ENCODE peak calls at places on chromosomes 4 and X, in five cellular contexts. One of them, this sample, is unnamed.

GRCh38 chrX:124217289-124218251 is 114.9 kb upstream of the TEX13D start:
- DNase-seq in A549: no peak
- DNase-seq in transverse colon: peak; percentile 37
- DNase-seq in ovary: no peak
- DNase-seq in IMR-90: no peak
- DNase-seq in this sample: peak; percentile 10

GRCh38 chrX:95505721-95506120 is 1178.9 kb upstream of the DIAPH2 start:
- DNase-seq in A549: no peak
- DNase-seq in ovary: no peak
- DNase-seq in transverse colon: no peak
- DNase-seq in IMR-90: no peak
- DNase-seq in this sample: no peak

GRCh38 chrX:10007604-10008003 is 40.4 kb downstream of the CLDN34 start:
- DNase-seq in A549: no peak
- DNase-seq in transverse colon: no peak
- DNase-seq in IMR-90: peak; percentile 73
- DNase-seq in ovary: no peak
- DNase-seq in this sample: no peak

GRCh38 chr4:21469438-21470032 is 479.0 kb downstream of the KCNIP4 start:
- DNase-seq in ovary: no peak
- DNase-seq in A549: no peak
- DNase-seq in transverse colon: no peak
- DNase-seq in IMR-90: no peak
- DNase-seq in this sample: no peak

GRCh38 chr4:26362745-26363439 is 42.1 kb downstream of the RBPJ start:
- DNase-seq in A549: no peak
- DNase-seq in IMR-90: peak; percentile 56
- DNase-seq in ovary: no peak
- DNase-seq in transverse colon: no peak
- DNase-seq in this sample: no peak

GRCh38 chrX:116185163-116185562 is 14.6 kb downstream of the AGTR2 start:
- DNase-seq in IMR-90: no peak
- DNase-seq in A549: no peak
- DNase-seq in transverse colon: no peak
- DNase-seq in ovary: no peak
- DNase-seq in this sample: no peak

GRCh38 chr4:55074386-55074785 is 51.0 kb downstream of the KDR start:
- DNase-seq in IMR-90: no peak
- DNase-seq in ovary: no peak
- DNase-seq in transverse colon: no peak
- DNase-seq in A549: no peak
- DNase-seq in this sample: no peak

GRCh38 chrX:22577181-22577580 is 304.5 kb downstream of the CBLL2 start:
- DNase-seq in A549: peak; percentile 1
- DNase-seq in IMR-90: peak; percentile 74
- DNase-seq in ovary: no peak
- DNase-seq in transverse colon: no peak
- DNase-seq in this sample: no peak

GRCh38 chrX:150362599-150363481 is at the start of gene MAMLD1:
- DNase-seq in transverse colon: peak; percentile 67
- DNase-seq in ovary: peak; percentile 76
- DNase-seq in A549: peak; percentile 82
- DNase-seq in IMR-90: peak; percentile 84
- DNase-seq in this sample: peak; percentile 56

GRCh38 chr4:105909699-105910340 is 14.5 kb downstream of the NPNT start:
- DNase-seq in A549: peak; percentile 13
- DNase-seq in transverse colon: peak; percentile 26
- DNase-seq in IMR-90: peak; percentile 5
- DNase-seq in ovary: no peak
- DNase-seq in this sample: no peak

GRCh38 chr4:20544645-20545044 is 155.6 kb upstream of the PACRGL start:
- DNase-seq in ovary: no peak
- DNase-seq in A549: peak; percentile 12
- DNase-seq in transverse colon: no peak
- DNase-seq in IMR-90: peak; percentile 71
- DNase-seq in this sample: no peak

GRCh38 chr4:40413396-40413795 is 78.3 kb downstream of the CHRNA9 start:
- DNase-seq in ovary: no peak
- DNase-seq in A549: no peak
- DNase-seq in transverse colon: no peak
- DNase-seq in IMR-90: no peak
- DNase-seq in this sample: no peak

GRCh38 chr4:94714360-94714759 is 43.4 kb upstream of the BMPR1B start:
- DNase-seq in transverse colon: no peak
- DNase-seq in IMR-90: peak; percentile 13
- DNase-seq in ovary: no peak
- DNase-seq in A549: no peak
- DNase-seq in this sample: no peak

GRCh38 chrX:108439434-108439883 is at the start of gene COL4A5:
- DNase-seq in A549: peak; percentile 95
- DNase-seq in transverse colon: peak; percentile 16
- DNase-seq in ovary: peak; percentile 49
- DNase-seq in IMR-90: peak; percentile 80
- DNase-seq in this sample: peak; percentile 24

GRCh38 chr4:22474636-22475310 is 41.1 kb downstream of the ADGRA3 start:
- DNase-seq in A549: no peak
- DNase-seq in ovary: no peak
- DNase-seq in IMR-90: peak; percentile 77
- DNase-seq in transverse colon: no peak
- DNase-seq in this sample: no peak

GRCh38 chrX:122771933-122772332 is 412.1 kb upstream of the GRIA3 start:
- DNase-seq in ovary: no peak
- DNase-seq in transverse colon: no peak
- DNase-seq in IMR-90: no peak
- DNase-seq in A549: no peak
- DNase-seq in this sample: no peak

DNA sequence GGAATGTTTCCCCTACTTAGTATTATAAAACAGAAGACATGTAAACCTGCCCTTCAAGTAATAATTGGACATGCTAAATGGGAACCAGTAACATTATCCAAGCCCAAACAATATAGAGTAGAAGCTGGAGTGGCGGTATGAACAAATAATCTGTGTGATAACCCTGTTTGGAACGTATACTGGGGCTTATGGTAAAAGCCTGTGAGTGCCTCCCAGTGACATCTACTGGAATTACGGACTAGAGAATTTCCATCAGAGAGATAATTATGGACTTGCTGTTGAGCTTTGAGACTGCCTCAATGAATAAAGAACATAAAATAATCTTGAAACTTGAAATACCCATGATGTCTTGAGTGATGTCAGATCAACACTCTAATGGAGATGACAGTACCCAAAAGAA is 406.3 kb upstream of the GRIA3 start:
- DNase-seq in ovary: no peak
- DNase-seq in IMR-90: no peak
- DNase-seq in transverse colon: no peak
- DNase-seq in A549: no peak
- DNase-seq in this sample: no peak
- TF ChIP-seq CTCF in ovary: no peak
- TF ChIP-seq CTCF in IMR-90: peak; percentile 20
- TF ChIP-seq CTCF in transverse colon: no peak
- TF ChIP-seq CTCF in A549: no peak
- TF ChIP-seq CTCF in this sample: no peak

DNA sequence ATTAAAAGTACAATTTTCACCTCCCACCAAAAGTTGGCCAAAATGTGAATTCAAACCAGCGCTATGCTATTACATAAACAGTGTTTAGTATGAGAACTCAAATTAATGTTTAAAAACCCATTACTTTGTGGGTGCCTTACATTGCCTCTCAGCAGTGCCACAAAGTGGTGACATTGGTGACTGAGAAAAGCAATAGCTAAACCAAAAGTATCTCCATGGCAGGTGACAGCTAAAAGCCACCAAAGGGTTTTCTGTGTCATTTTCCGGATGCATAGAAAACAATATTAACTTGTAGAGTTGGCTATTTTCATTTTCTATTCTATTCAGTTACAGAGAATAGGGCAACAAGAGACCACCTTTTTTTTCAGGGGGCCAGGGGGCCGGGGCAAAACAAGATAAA is 261.2 kb downstream of the MAPK10 start:
- DNase-seq in A549: no peak
- DNase-seq in IMR-90: no peak
- DNase-seq in transverse colon: no peak
- DNase-seq in ovary: no peak
- DNase-seq in this sample: no peak
- TF ChIP-seq POLR2A in A549: no peak
- TF ChIP-seq POLR2A in IMR-90: no peak
- TF ChIP-seq POLR2A in transverse colon: no peak
- TF ChIP-seq POLR2A in ovary: no peak
- TF ChIP-seq POLR2A in this sample: no peak

GRCh38 chrX:100625985-100626491 is 10.6 kb downstream of the TSPAN6 start:
- DNase-seq in IMR-90: no peak
- DNase-seq in transverse colon: no peak
- DNase-seq in ovary: no peak
- DNase-seq in A549: no peak
- DNase-seq in this sample: no peak

GRCh38 chrX:100622989-100623388 is 13.6 kb downstream of the TSPAN6 start:
- DNase-seq in IMR-90: no peak
- DNase-seq in A549: no peak
- DNase-seq in ovary: no peak
- DNase-seq in transverse colon: no peak
- DNase-seq in this sample: no peak
- TF ChIP-seq CTCF in IMR-90: no peak
- TF ChIP-seq CTCF in A549: no peak
- TF ChIP-seq CTCF in ovary: no peak
- TF ChIP-seq CTCF in transverse colon: no peak
- TF ChIP-seq CTCF in this sample: no peak

GRCh38 chrX:73943572-73943899 is 360.4 kb upstream of the ZCCHC13 start:
- DNase-seq in ovary: no peak
- DNase-seq in A549: no peak
- DNase-seq in IMR-90: no peak
- DNase-seq in transverse colon: no peak
- DNase-seq in this sample: no peak

GRCh38 chrX:73940893-73941470 is 363.0 kb upstream of the ZCCHC13 start:
- DNase-seq in ovary: no peak
- DNase-seq in transverse colon: no peak
- DNase-seq in A549: no peak
- DNase-seq in IMR-90: no peak
- DNase-seq in this sample: no peak

GRCh38 chrX:73944582-73944947 is 359.4 kb upstream of the ZCCHC13 start:
- DNase-seq in IMR-90: peak; percentile 6
- DNase-seq in A549: no peak
- DNase-seq in ovary: no peak
- DNase-seq in transverse colon: no peak
- DNase-seq in this sample: no peak

DNA sequence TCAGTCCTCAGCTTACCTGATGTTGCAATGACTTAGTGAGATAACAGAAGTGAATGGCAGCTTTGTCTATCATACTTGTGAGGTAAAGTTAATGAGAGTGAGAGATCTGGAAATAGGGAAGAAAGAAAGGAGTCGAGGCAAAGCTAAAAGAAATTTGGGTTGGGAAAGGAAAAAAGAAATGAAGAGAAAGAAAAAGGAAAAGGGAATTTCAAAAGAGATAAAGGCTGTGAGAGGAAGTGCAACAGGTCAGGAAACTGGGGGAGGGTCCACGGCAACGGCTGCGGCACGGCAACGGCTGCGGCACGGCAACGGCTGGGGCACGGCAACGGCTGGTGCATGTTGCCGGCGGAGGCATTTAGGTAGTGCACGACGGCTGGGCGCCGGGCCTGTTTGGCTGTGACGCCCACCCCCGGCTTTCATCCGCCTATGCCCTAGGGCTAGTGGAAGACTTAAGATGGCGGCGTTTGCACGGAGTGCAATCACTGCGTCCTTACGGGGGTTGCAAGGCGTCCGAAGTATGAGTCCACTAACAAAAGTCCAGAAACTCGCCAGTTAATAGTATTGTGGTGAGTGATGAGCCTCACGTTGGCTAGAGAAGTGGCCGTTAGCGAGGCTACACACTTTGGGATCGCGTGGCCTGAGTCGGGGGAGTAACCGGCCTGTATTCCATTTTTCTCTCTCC is 359.9 kb upstream of the ZCCHC13 start:
- DNase-seq in IMR-90: peak; percentile 91
- DNase-seq in A549: peak; percentile 95
- DNase-seq in ovary: peak; percentile 92
- DNase-seq in transverse colon: peak; percentile 92
- DNase-seq in this sample: peak; percentile 64
- TF ChIP-seq POLR2A in IMR-90: peak; percentile 85
- TF ChIP-seq POLR2A in A549: peak; percentile 53
- TF ChIP-seq POLR2A in ovary: peak; percentile 45
- TF ChIP-seq POLR2A in transverse colon: peak; percentile 50
- TF ChIP-seq POLR2A in this sample: peak; percentile 49

GRCh38 chr4:70737409-70737808 is 15.6 kb downstream of the RUFY3 start:
- DNase-seq in ovary: no peak
- DNase-seq in IMR-90: no peak
- DNase-seq in transverse colon: no peak
- DNase-seq in A549: no peak
- DNase-seq in this sample: no peak
- TF ChIP-seq CTCF in ovary: no peak
- TF ChIP-seq CTCF in IMR-90: no peak
- TF ChIP-seq CTCF in transverse colon: no peak
- TF ChIP-seq CTCF in A549: no peak
- TF ChIP-seq CTCF in this sample: no peak

DNA sequence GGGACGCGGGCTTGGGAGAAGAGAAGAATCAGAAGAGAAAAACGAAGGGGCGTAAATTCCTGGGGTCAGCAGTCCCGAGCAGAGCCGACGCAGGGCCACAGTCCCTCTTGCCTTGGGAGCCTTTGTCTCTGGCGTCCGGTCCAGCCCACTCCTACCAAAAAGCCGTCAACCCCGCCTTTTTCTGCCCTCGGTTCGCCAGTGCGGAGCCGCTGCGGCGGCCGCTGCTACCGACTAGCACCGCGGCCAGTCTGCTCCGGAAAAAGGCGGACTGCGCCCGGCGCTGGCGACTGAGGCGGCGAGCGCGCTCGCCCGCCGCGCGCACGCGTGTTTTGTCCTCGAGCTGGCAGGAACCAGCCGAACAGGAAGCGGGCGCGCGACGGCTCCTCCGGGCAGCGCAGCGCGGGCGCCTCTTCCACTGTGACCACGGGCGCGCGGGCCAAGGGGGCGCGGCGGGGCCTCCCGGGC is 502 bp downstream of the HNRNPDL start:
- DNase-seq in ovary: no peak
- DNase-seq in transverse colon: no peak
- DNase-seq in A549: peak; percentile 55
- DNase-seq in IMR-90: no peak
- DNase-seq in this sample: no peak
- TF ChIP-seq POLR2A in ovary: no peak
- TF ChIP-seq POLR2A in transverse colon: no peak
- TF ChIP-seq POLR2A in A549: no peak
- TF ChIP-seq POLR2A in IMR-90: peak; percentile 10
- TF ChIP-seq POLR2A in this sample: no peak

This sample was measured in gastrocnemius medialis.